ENCODE peak calls at places on chromosomes 1 and 21, in seven cellular contexts. Z, J, O, X, M, R and V are unnamed samples.

GRCh38 chr1:29426701-29427279 is 190.5 kb downstream of the PTPRU start:
- DNase-seq in Z (no peak), J (no peak), O (peak; percentile 24), X (no peak), M (no peak), R (peak; percentile 74), V (no peak)

GRCh38 chr1:27099904-27100796 is 54.8 kb downstream of the SLC9A1 start:
- DNase-seq in Z (peak; percentile 67), J (peak; percentile 80), O (no peak), X (no peak), M (peak; percentile 89), R (no peak), V (no peak)

GRCh38 chr1:100921110-100921706 is 25.3 kb downstream of the SLC30A7 start:
- DNase-seq in Z (peak; percentile 41), J (no peak), O (no peak), X (no peak), M (peak; percentile 76), R (peak; percentile 14), V (peak; percentile 30)

GRCh38 chr1:225694151-225694603 is 41.3 kb upstream of the ENAH start:
- DNase-seq in Z (peak; percentile 87), J (peak; percentile 58), O (no peak), X (no peak), M (peak; percentile 98), R (peak; percentile 73), V (no peak)

GRCh38 chr1:106699436-106699835 is 357.0 kb upstream of the PRMT6 start:
- DNase-seq in Z (no peak), J (no peak), O (no peak), X (no peak), M (peak; percentile 16), R (no peak), V (no peak)

GRCh38 chr1:54572236-54572850 is 24.3 kb downstream of the ACOT11 start:
- DNase-seq in Z (no peak), J (no peak), O (no peak), X (no peak), M (no peak), R (no peak), V (no peak)

GRCh38 chr1:37931148-37931492 is 15.7 kb downstream of the INPP5B start:
- DNase-seq in Z (no peak), J (no peak), O (no peak), X (no peak), M (no peak), R (no peak), V (no peak)

GRCh38 chr21:38477241-38477640 is 21.0 kb downstream of the ERG start:
- DNase-seq in Z (peak; percentile 95), J (no peak), O (no peak), X (no peak), M (no peak), R (no peak), V (no peak)

GRCh38 chr1:155652951-155653350 is 35.6 kb downstream of the YY1AP1 start:
- DNase-seq in Z (no peak), J (no peak), O (no peak), X (no peak), M (no peak), R (no peak), V (no peak)

GRCh38 chr1:24098907-24099637 is 12.9 kb downstream of the MYOM3 start:
- DNase-seq in Z (no peak), J (no peak), O (no peak), X (no peak), M (no peak), R (no peak), V (no peak)

GRCh38 chr1:154940880-154941228 is 4.3 kb upstream of the PMVK start:
- DNase-seq in Z (no peak), J (no peak), O (no peak), X (no peak), M (no peak), R (no peak), V (no peak)

GRCh38 chr1:119646521-119647227 is 1.4 kb downstream of the ZNF697 start:
- DNase-seq in Z (peak; percentile 89), J (no peak), O (no peak), X (no peak), M (peak; percentile 49), R (no peak), V (no peak)

GRCh38 chr21:42361286-42361685 is 5.0 kb downstream of the TFF1 start:
- DNase-seq in Z (no peak), J (no peak), O (no peak), X (no peak), M (no peak), R (no peak), V (no peak)

GRCh38 chr1:160837558-160838205 is 25.0 kb downstream of the CD244 start:
- DNase-seq in Z (peak; percentile 15), J (no peak), O (no peak), X (no peak), M (no peak), R (peak; percentile 23), V (no peak)

GRCh38 chr1:226519741-226520598 is 28.6 kb upstream of the STUM start:
- DNase-seq in Z (no peak), J (no peak), O (peak; percentile 11), X (no peak), M (no peak), R (no peak), V (no peak)

GRCh38 chr1:219702551-219703215 is 89.8 kb upstream of the ZC3H11B start:
- DNase-seq in Z (peak; percentile 75), J (no peak), O (no peak), X (no peak), M (peak; percentile 73), R (peak; percentile 53), V (no peak)

GRCh38 chr1:207867136-207868081 is 43.5 kb downstream of the CD34 start:
- DNase-seq in Z (no peak), J (no peak), O (no peak), X (no peak), M (peak; percentile 35), R (no peak), V (no peak)

GRCh38 chr1:11858968-11859871 is 475 bp upstream of the NPPB start:
- DNase-seq in Z (peak; percentile 59), J (peak; percentile 43), O (peak; percentile 88), X (no peak), M (peak; percentile 62), R (peak; percentile 28), V (no peak)
- TF ChIP-seq CTCF in Z (peak; percentile 13), J (no peak), O (peak; percentile 63), X (peak; percentile 67), M (peak; percentile 58), R (no peak), V (peak; percentile 16)

GRCh38 chr1:158329807-158330206 is 1.5 kb downstream of the CD1B start:
- DNase-seq in Z (no peak), J (no peak), O (no peak), X (no peak), M (no peak), R (no peak), V (no peak)
- TF ChIP-seq CTCF in Z (no peak), J (no peak), O (no peak), X (no peak), M (no peak), R (no peak), V (no peak)

DNA sequence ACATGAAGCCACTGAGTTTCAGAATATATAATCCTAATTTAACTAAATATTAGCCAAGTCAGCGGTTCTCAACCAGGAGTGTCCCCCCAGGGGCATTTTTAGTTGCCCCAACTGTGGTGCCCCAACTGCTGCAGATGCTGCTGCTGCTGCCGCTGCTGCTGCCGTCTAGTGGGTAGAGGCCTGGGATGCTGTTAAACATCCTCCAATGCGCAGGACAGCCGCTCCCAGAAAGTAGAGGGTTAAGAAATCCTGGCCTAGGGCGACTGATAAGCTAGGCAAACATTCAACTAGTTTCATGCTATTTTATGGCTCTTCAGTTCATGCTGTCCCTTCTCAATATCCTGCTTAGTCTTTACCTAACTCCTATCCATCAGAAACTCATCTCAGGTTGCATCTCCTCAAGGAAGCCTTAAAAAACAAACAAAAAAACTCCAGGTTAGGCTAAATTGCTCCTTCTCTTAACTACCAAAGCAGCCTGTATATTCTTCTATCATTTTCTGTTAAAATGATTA is 9.9 kb upstream of the DCAF6 start:
- DNase-seq in Z (no peak), J (no peak), O (no peak), X (no peak), M (no peak), R (no peak), V (no peak)
- TF ChIP-seq CTCF in Z (no peak), J (no peak), O (no peak), X (no peak), M (peak; percentile 2), R (no peak), V (no peak)

GRCh38 chr1:235199441-235199840 is 38.4 kb upstream of the RBM34 start:
- DNase-seq in Z (peak; percentile 42), J (no peak), O (no peak), X (no peak), M (peak; percentile 82), R (no peak), V (peak; percentile 15)
- TF ChIP-seq CTCF in Z (peak; percentile 41), J (peak; percentile 6), O (peak; percentile 69), X (peak; percentile 25), M (peak; percentile 59), R (no peak), V (peak; percentile 48)

GRCh38 chr1:13513885-13514546 is at the start of gene LRRC38:
- DNase-seq in Z (no peak), J (no peak), O (no peak), X (no peak), M (no peak), R (no peak), V (no peak)
- TF ChIP-seq CTCF in Z (no peak), J (no peak), O (peak; percentile 37), X (no peak), M (no peak), R (no peak), V (no peak)

DNA sequence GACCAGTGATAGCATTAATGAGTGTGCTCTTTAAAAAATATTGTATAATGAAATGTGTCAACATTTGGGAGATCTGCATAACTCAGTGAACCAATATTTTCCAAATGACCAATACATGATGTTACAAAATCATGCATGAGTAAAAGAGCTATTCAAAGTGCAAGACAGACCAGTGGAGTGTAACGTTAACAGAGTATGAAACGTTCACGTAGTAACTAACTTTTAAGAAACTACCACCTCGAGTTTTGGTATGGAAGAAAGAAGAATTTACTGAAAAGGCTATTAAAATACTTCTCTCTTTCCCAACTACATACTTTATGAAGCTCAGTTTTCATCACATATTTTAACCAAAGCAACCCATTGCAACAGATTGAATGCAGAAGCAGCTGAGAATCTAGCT is 9.6 kb upstream of the SLC6A9 start:
- DNase-seq in Z (no peak), J (no peak), O (no peak), X (no peak), M (peak; percentile 37), R (no peak), V (no peak)
- TF ChIP-seq CTCF in Z (no peak), J (no peak), O (no peak), X (no peak), M (no peak), R (no peak), V (no peak)